ENCODE peak calls at places on chromosomes 1 and 21, in four cellular contexts. K, S, B and O are unnamed samples. For H3K9me3, the result is how much of the 10 kb centered on the place peaks cover.

GRCh38 chr1:56171670-56172069 is 407.7 kb downstream of the PLPP3 start:
- DNase-seq in B (no peak), S (no peak), K (no peak), O (no peak)

GRCh38 chr1:171226757-171227370 is 21.4 kb upstream of the FMO1 start:
- DNase-seq in B (no peak), K (no peak), S (peak), O (no peak)

GRCh38 chr1:59952065-59952464 is 25.5 kb upstream of the CYP2J2 start:
- DNase-seq in B (no peak), K (no peak), S (no peak), O (no peak)

GRCh38 chr1:245953876-245954660 is 553.0 kb downstream of the SMYD3 start:
- DNase-seq in K (no peak), B (peak), S (no peak), O (no peak)

GRCh38 chr1:87196110-87196509 is 132.6 kb upstream of the LMO4 start:
- DNase-seq in S (no peak), B (no peak), K (no peak), O (no peak)

GRCh38 chr1:241167121-241167619 is 189.8 kb downstream of the RGS7 start:
- DNase-seq in K (no peak), B (no peak), S (no peak), O (no peak)

GRCh38 chr1:185565314-185565713 is 168.9 kb upstream of the HMCN1 start:
- DNase-seq in S (no peak), B (no peak), K (no peak), O (no peak)

GRCh38 chr1:231188768-231189167 is 26.9 kb downstream of the TRIM67 start:
- DNase-seq in S (no peak), B (no peak), K (no peak), O (no peak)

GRCh38 chr1:205791568-205792180 is 16.4 kb upstream of the RAB29 start:
- DNase-seq in S (peak), B (peak), K (peak), O (peak)

GRCh38 chr1:100316622-100317021 is 35.7 kb upstream of the CDC14A start:
- DNase-seq in S (no peak), K (no peak), B (no peak), O (no peak)
- H3K9me3 ChIP-seq in S (under half), K (under half), B (under half), O (under half)

GRCh38 chr1:58597991-58598390 is 20.9 kb upstream of the TACSTD2 start:
- DNase-seq in S (no peak), B (no peak), K (no peak), O (no peak)

GRCh38 chr1:58592521-58593134 is 15.6 kb upstream of the TACSTD2 start:
- DNase-seq in K (peak), B (no peak), S (no peak), O (no peak)

GRCh38 chr1:58596631-58597052 is 19.6 kb upstream of the TACSTD2 start:
- DNase-seq in K (no peak), S (no peak), B (no peak), O (no peak)

GRCh38 chr1:58597076-58597475 is 20.0 kb upstream of the TACSTD2 start:
- DNase-seq in B (no peak), S (no peak), K (no peak), O (no peak)

DNA sequence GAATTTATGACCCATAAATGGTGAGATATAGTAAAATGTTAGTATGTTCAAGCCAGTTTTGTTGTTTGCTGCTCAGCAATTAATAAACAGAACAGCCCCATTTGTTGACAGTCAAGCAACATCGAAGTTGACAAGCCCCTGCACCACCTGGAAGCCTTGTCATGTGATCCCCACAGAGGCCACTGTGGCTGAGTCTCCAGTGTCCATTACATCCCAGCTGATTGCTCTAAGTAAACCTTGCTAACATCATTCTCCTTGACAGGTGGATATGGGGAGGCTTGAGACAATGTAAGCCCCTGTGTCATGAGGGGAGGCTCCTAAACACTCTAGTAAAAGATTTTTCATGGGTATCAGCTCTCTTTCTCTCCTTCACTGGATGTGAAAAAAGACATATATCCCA is 17.5 kb upstream of the TACSTD2 start:
- DNase-seq in S (no peak), B (no peak), K (no peak), O (no peak)
- H3K9me3 ChIP-seq in S (under half), B (under half), K (under half), O (under half)

GRCh38 chr1:173405758-173406344 is 71.3 kb upstream of the PRDX6 start:
- DNase-seq in S (no peak), K (no peak), B (no peak), O (no peak)

GRCh38 chr1:173406783-173407230 is 70.3 kb upstream of the PRDX6 start:
- DNase-seq in S (no peak), K (no peak), B (peak), O (no peak)

GRCh38 chr1:173407846-173408245 is 69.3 kb upstream of the PRDX6 start:
- DNase-seq in K (no peak), S (no peak), B (no peak), O (no peak)

GRCh38 chr1:173403996-173404395 is 73.1 kb upstream of the PRDX6 start:
- DNase-seq in K (no peak), B (no peak), S (no peak), O (no peak)

GRCh38 chr1:173405281-173405680 is 71.9 kb upstream of the PRDX6 start:
- DNase-seq in S (no peak), K (no peak), B (no peak), O (no peak)
- H3K9me3 ChIP-seq in S (under half), K (under half), B (under half), O (under half)

DNA sequence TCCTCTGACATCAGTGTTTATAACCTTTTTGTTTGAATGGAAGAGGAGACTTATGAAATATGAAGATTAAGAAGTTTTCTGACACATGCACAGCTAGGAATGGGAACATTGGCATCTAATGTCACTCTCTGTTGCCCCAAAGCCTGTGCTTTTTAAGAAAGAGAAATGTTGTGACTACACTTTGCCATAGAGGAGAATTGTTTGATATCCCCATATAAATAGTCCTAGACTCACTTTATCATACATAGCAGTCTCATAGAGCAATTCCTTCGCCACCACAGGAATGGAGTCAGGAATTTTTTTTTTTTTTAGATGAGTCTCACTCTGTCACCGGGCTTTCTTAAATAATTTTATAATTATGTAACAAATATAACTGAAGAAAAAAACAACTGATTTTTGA is 1.5 kb downstream of the KRTAP21-3 start:
- DNase-seq in B (no peak), S (no peak), K (no peak), O (no peak)
- H3K9me3 ChIP-seq in B (under half), S (under half), K (under half), O (under half)

GRCh38 chr1:152408664-152409063 is 5.4 kb downstream of the CRNN start:
- DNase-seq in B (no peak), S (no peak), K (no peak), O (no peak)

GRCh38 chr1:152410599-152410998 is 3.5 kb downstream of the CRNN start:
- DNase-seq in K (no peak), B (no peak), S (no peak), O (no peak)

GRCh38 chr1:152411846-152412245 is 2.2 kb downstream of the CRNN start:
- DNase-seq in B (no peak), K (no peak), S (no peak), O (no peak)

GRCh38 chr1:152410028-152410427 is 4.0 kb downstream of the CRNN start:
- DNase-seq in K (no peak), S (no peak), B (no peak), O (no peak)

GRCh38 chr1:152411144-152411543 is 2.9 kb downstream of the CRNN start:
- DNase-seq in B (no peak), K (no peak), S (no peak), O (no peak)
- H3K9me3 ChIP-seq in B (under half), K (under half), S (under half), O (under half)

DNA sequence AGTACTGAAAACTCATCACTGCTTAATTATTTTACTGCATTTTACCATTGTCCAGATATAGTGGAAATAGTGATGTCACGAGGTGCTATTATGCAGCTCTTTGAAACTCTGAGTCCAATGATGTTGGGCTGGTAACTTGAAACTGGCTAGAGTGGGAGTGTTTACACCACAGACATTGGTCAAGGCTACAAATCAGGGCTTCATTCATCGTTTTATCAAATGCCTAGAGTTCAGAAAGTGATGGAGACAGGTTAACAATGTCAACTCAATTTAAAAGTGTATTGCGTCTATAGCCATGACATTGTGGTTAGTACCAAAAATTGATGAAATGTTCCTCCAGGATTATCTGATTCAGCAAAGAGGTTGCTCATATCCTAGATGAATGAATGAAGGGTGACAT is 12.7 kb downstream of the PADI1 start:
- DNase-seq in S (no peak), K (no peak), B (no peak), O (no peak)
- H3K9me3 ChIP-seq in S (under half), K (under half), B (under half), O (under half)

GRCh38 chr1:227033880-227034279 is 93.8 kb downstream of the COQ8A start:
- DNase-seq in S (no peak), K (no peak), B (no peak), O (no peak)
- H3K9me3 ChIP-seq in S (under half), K (under half), B (under half), O (under half)

DNA sequence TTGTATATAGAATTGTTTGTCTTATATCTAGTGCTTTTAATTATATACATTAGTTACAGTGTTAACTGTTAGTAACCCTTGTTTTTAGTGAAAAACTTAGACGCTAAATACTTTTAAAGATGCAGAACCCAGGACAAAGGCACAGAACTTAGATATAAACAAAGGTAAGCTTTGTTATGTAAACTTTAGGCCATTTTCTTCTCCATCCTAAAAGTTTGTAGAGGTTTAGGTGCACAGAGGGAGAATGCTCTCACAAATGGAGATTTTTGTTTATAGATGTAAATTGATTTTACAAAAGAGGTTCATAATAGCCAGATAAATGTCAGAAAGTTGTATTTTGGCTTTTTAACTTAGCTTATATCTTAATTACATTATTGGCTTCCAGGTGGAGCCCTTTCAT is 490.5 kb upstream of the LRRC7 start:
- DNase-seq in B (no peak), K (no peak), S (no peak), O (no peak)
- H3K9me3 ChIP-seq in B (under half), K (under half), S (under half), O (under half)

GRCh38 chr1:11504599-11504998 is 25.6 kb downstream of the DISP3 start:
- DNase-seq in S (no peak), B (no peak), K (no peak), O (no peak)
- H3K9me3 ChIP-seq in S (under half), B (under half), K (under half), O (under half)

GRCh38 chr21:45522381-45522780 is 19.9 kb downstream of the SLC19A1 start:
- DNase-seq in K (no peak), S (no peak), B (no peak), O (no peak)
- H3K9me3 ChIP-seq in K (under half), S (under half), B (under half), O (under half)